ENCODE peak calls at places on chromosome 19, in six cellular contexts. E is GM23338, X is MM.1S, V is neural progenitor cell, J is GM23248, B is OCI-LY7. D is an unnamed sample. For H3K4me1, the result is how much of the 10 kb centered on the place peaks cover.

GRCh38 chr19:47071731-47072130 is 23.3 kb upstream of the TMEM160 start:
- DNase-seq in E (no peak), X (no peak), V (no peak), J (no peak), B (no peak), D (no peak)

GRCh38 chr19:51352783-51353360 is 10.9 kb upstream of the VSIG10L start:
- DNase-seq in E (no peak), X (no peak), V (no peak), J (no peak), B (no peak), D (no peak)

GRCh38 chr19:10612515-10613119 is 12.7 kb upstream of the SLC44A2 start:
- DNase-seq in E (no peak), X (no peak), V (no peak), J (peak), B (no peak), D (no peak)

GRCh38 chr19:39971380-39971841 is 446 bp downstream of the PSMC4 start:
- DNase-seq in E (peak), X (peak), V (peak), J (peak), B (no peak), D (no peak)

GRCh38 chr19:10552596-10553053 is 8.9 kb downstream of the ATG4D start:
- DNase-seq in E (peak), X (no peak), V (no peak), J (peak), B (peak), D (peak)

GRCh38 chr19:39542198-39542597 is 2.2 kb upstream of the EID2 start:
- DNase-seq in E (peak), X (no peak), V (peak), J (no peak), B (peak), D (no peak)

GRCh38 chr19:4183967-4184717 is 1.7 kb downstream of the ANKRD24 start:
- DNase-seq in E (no peak), X (no peak), V (peak), J (peak), B (no peak), D (no peak)

GRCh38 chr19:53008061-53008778 is 5.5 kb upstream of the ERVV-1 start:
- DNase-seq in E (no peak), X (no peak), V (no peak), J (no peak), B (no peak), D (no peak)

GRCh38 chr19:12913871-12914690 is 5.0 kb downstream of the SYCE2 start:
- DNase-seq in E (no peak), X (peak), V (peak), J (peak), B (peak), D (no peak)

GRCh38 chr19:53813996-53814395 is 10.1 kb downstream of the NLRP12 start:
- DNase-seq in E (no peak), X (no peak), V (no peak), J (peak), B (no peak), D (peak)

GRCh38 chr19:39406656-39407393 is at the start of gene ZFP36:
- DNase-seq in E (peak), X (peak), V (peak), J (peak), B (peak), D (peak)

GRCh38 chr19:10961763-10962536 is 1.1 kb downstream of the SMARCA4 start:
- DNase-seq in E (no peak), X (no peak), V (peak), J (peak), B (peak), D (peak)

GRCh38 chr19:29687244-29687896 is 22.1 kb downstream of the PLEKHF1 start:
- DNase-seq in E (no peak), X (no peak), V (no peak), J (peak), B (no peak), D (peak)

GRCh38 chr19:57191141-57192063 is at the start of gene ZNF264:
- DNase-seq in E (peak), X (peak), V (peak), J (peak), B (peak), D (peak)

GRCh38 chr19:57056972-57057371 is 62.8 kb upstream of the USP29 start:
- DNase-seq in E (no peak), X (no peak), V (no peak), J (peak), B (no peak), D (no peak)

GRCh38 chr19:8212212-8212611 is 3.0 kb downstream of the CERS4 start:
- DNase-seq in E (no peak), X (no peak), V (no peak), J (no peak), B (no peak), D (no peak)

GRCh38 chr19:5718579-5719273 is 1.2 kb downstream of the LONP1 start:
- DNase-seq in E (no peak), X (peak), V (no peak), J (peak), B (peak), D (peak)

GRCh38 chr19:6030214-6030507 is 52.2 kb upstream of the RANBP3 start:
- DNase-seq in E (no peak), X (no peak), V (no peak), J (peak), B (no peak), D (peak)

GRCh38 chr19:35908977-35909683 is 1.0 kb upstream of the TYROBP start:
- DNase-seq in E (no peak), X (no peak), V (no peak), J (no peak), B (peak), D (no peak)

GRCh38 chr19:32195706-32196610 is 149.5 kb upstream of the ZNF507 start:
- DNase-seq in E (no peak), X (no peak), V (no peak), J (no peak), B (no peak), D (no peak)

GRCh38 chr19:14405758-14406644 is 13.1 kb downstream of the DDX39A start:
- DNase-seq in E (peak), X (peak), V (peak), J (peak), B (peak), D (peak)

GRCh38 chr19:6056801-6057650 is 53.3 kb downstream of the RFX2 start:
- DNase-seq in E (peak), X (no peak), V (no peak), J (peak), B (no peak), D (peak)

GRCh38 chr19:42512130-42512636 is 16.1 kb downstream of the CEACAM1 start:
- DNase-seq in E (no peak), X (peak), V (no peak), J (no peak), B (no peak), D (no peak)

GRCh38 chr19:24054044-24054935 is 32.7 kb upstream of the ZNF254 start:
- DNase-seq in E (no peak), X (no peak), V (no peak), J (peak), B (no peak), D (peak)

GRCh38 chr19:35000647-35001501 is 751 bp downstream of the GRAMD1A start:
- DNase-seq in E (peak), X (peak), V (peak), J (peak), B (peak), D (peak)

GRCh38 chr19:41570639-41571112 is 5.3 kb upstream of the CEACAM21 start:
- DNase-seq in E (peak), X (peak), V (peak), J (peak), B (peak), D (peak)

GRCh38 chr19:16373539-16373938 is 48.9 kb downstream of the KLF2 start:
- DNase-seq in E (no peak), X (no peak), V (no peak), J (peak), B (no peak), D (no peak)

GRCh38 chr19:12112701-12113100 is 27.4 kb downstream of the ZNF20 start:
- DNase-seq in E (no peak), X (no peak), V (no peak), J (no peak), B (no peak), D (no peak)

GRCh38 chr19:54201172-54201701 is 579 bp downstream of the RPS9 start:
- DNase-seq in E (no peak), X (no peak), V (no peak), J (no peak), B (no peak), D (peak)

GRCh38 chr19:4233282-4233853 is 4.0 kb downstream of the EBI3 start:
- DNase-seq in E (peak), X (peak), V (peak), J (peak), B (peak), D (peak)

GRCh38 chr19:30799854-30800755 is 427.9 kb downstream of the ZNF536 start:
- DNase-seq in E (peak), X (peak), V (peak), J (peak), B (no peak), D (no peak)

GRCh38 chr19:29370276-29370675 is 155.5 kb upstream of the VSTM2B start:
- DNase-seq in E (no peak), X (no peak), V (no peak), J (no peak), B (no peak), D (no peak)

GRCh38 chr19:20367811-20368294 is 197.7 kb downstream of the ZNF737 start:
- DNase-seq in E (peak), X (peak), V (peak), J (no peak), B (peak), D (no peak)

GRCh38 chr19:42057856-42058255 is 12.2 kb downstream of the GRIK5 start:
- DNase-seq in E (no peak), X (no peak), V (no peak), J (no peak), B (no peak), D (no peak)

DNA sequence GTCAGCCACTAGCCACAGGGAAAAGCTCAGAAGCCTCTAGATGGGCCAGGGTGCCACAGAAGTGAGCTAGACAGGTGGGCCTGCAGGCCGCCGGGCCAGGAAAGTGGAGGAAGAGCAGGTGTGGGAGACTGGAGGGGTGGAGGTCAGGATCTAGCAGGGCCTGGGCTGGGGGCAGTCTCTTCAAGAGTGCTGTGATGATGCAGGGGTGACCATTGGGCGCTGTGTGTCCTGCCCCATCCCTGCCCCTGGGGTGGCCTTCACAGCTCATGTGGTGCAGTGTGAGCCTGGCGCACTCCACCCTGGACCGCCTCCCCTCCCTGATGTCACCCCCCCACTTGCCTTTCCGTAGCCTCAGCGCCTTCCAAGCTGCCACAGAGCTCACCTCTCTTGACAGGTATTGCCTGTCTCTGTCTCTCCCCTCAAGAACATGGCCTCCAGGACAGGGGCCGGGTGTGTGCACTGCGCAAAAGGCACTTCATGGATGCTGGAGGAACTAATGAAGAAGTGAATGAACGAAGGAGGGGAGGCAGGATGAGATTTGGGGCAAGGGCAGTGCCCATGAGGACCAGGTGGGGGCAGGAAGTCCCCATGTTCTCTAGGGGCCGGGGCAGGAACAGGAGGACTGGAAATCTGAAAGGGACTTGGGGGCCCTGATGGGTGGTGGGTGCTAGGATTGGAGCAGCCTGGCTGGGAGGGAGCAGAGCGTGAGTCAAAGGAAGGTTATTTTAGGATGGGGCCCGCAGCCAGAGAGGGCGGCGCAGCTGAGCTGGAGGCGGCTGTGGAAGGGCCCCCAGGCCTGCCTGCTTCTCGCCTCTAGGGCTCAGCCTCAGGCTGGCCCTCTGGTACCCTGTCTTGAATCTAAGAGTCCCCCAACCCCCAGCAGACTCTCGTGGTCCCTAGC is 6.6 kb downstream of the SSBP4 start:
- DNase-seq in E (peak), X (no peak), V (no peak), J (peak), B (no peak), D (no peak)
- H3K4me1 ChIP-seq in E (under half), X (under half), V (under half), J (under half), B (half or more), D (under half)

GRCh38 chr19:7188682-7189629 is 105.3 kb downstream of the INSR start:
- DNase-seq in E (no peak), X (no peak), V (no peak), J (no peak), B (no peak), D (no peak)

GRCh38 chr19:7196721-7197168 is 97.5 kb downstream of the INSR start:
- DNase-seq in E (no peak), X (no peak), V (no peak), J (peak), B (no peak), D (no peak)

GRCh38 chr19:7194566-7194965 is 99.6 kb downstream of the INSR start:
- DNase-seq in E (no peak), X (no peak), V (no peak), J (no peak), B (no peak), D (no peak)

GRCh38 chr19:7187605-7188339 is 106.4 kb downstream of the INSR start:
- DNase-seq in E (no peak), X (no peak), V (no peak), J (no peak), B (no peak), D (no peak)

GRCh38 chr19:7191946-7192691 is 102.1 kb downstream of the INSR start:
- DNase-seq in E (no peak), X (peak), V (no peak), J (peak), B (no peak), D (no peak)
- TF ChIP-seq EZH2phosphoT487 in E (no peak), X (no peak), V (no peak), J (no peak), B (no peak), D (no peak)

DNA sequence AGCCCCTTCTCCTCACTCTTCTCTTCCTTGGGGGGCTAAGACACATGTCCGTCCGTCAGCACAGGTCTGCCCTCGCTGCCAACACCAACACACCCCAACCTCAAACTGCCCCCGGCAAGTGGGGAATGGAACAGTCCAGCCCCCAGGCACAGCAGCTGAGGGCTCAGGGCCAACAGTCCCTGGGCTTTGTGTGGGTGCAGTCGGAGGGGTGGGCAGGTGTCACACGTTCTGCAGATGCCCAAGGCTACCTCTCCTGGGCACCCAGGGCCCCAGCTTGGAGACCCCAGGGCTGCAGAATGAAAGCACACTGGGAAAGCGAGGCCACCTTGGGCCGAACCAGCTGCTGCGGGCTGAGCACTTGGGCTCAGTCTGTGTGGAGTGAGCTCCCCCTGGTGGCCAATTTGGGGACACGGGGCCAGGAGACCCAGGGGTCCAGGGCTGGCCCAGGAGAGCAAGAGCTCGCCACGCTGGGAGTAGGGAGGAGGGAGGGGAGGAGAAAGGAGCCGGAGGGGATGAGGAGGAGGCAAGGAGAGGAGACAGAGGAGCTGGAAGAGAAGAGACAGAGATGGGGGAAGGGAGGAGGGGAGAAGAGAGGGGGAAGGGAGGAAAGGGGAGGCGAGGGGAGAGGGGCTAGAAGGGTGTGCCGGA is 14.0 kb upstream of the ATP8B3 start:
- DNase-seq in E (peak), X (peak), V (peak), J (peak), B (peak), D (peak)
- H3K4me3 ChIP-seq in E (no peak), X (no peak), V (no peak), J (no peak), B (no peak), D (no peak)

GRCh38 chr19:45115809-45116615 is 23.0 kb downstream of the PPP1R37 start:
- DNase-seq in E (no peak), X (no peak), V (no peak), J (no peak), B (no peak), D (no peak)
- H3K4me1 ChIP-seq in E (under half), X (under half), V (under half), J (under half), B (under half), D (under half)

DNA sequence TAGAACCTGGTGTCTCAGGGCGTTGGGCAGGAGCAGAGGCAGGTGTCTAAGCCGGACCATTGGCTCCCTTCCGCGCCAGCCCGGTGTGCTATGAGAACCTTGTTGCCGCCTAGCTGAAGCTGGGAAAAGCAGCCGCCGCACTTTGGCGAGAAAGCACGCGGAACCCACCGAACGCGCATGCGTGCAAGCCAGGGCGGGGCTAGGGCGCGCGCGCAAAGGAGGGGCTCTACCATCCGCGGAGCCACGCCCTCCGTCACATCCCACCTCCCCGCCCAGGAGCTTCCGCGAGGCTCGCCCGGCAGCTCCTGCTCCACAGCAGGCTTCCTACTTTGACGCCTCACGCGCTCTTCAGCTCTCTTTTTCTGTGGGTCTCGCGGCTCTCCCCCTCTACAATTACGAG is 51.3 kb downstream of the WDR87 start:
- DNase-seq in E (peak), X (no peak), V (no peak), J (peak), B (no peak), D (no peak)
- TF ChIP-seq EZH2phosphoT487 in E (no peak), X (no peak), V (no peak), J (no peak), B (no peak), D (no peak)

DNA sequence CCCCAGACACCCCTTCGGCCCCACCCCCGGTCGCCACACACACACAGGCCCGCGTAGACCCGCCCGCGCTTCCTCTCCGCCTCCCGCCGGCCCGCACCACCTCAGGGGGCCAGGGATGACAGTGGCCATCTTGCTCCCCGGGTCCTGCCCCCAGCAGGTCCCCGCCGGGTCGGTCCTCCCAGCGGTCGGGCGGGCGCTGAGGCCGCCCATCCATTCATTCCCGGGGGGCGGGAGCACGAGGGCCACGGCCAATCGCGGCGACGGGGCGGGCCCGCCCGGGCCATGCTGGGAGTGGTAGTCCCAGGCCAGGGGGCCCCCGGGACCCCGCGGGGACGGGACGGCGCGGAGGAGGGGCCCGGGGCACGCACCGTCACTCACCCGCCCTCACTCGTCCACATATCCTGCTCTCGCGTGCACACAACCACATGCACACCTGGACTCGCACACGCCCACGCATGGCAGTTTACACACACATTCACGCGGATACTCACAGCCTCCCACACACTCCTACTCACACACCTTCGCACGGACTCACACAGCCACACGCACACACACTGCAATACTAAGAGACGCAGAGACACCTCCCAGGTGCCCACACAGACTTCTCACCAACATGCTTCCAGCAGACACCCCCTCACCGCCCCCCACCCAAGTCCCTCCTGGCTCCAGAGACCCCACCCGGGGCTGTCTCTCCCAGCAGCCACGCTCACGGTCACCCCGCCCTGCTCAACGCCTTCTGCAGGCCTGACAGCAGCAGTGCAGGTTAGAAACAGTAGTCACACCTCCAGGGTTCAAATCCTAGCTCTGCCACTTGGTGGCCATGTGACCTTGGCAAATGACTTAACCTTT is at the start of gene DPF1:
- DNase-seq in E (peak), X (peak), V (peak), J (peak), B (peak), D (peak)
- H3K4me3 ChIP-seq in E (peak), X (peak), V (peak), J (peak), B (peak), D (peak)

GRCh38 chr19:45101796-45102195 is 8.8 kb downstream of the PPP1R37 start:
- DNase-seq in E (no peak), X (no peak), V (no peak), J (no peak), B (no peak), D (no peak)
- H3K4me1 ChIP-seq in E (under half), X (under half), V (under half), J (under half), B (under half), D (under half)

GRCh38 chr19:49560358-49560900 is 19.9 kb downstream of the NOSIP start:
- DNase-seq in E (no peak), X (no peak), V (no peak), J (no peak), B (no peak), D (no peak)
- TF ChIP-seq EZH2phosphoT487 in E (no peak), X (no peak), V (no peak), J (no peak), B (no peak), D (no peak)

GRCh38 chr19:49151339-49152217 is 3.6 kb downstream of the HRC start:
- DNase-seq in E (peak), X (no peak), V (peak), J (peak), B (peak), D (peak)

GRCh38 chr19:49150944-49151243 is 4.3 kb downstream of the HRC start:
- DNase-seq in E (no peak), X (no peak), V (no peak), J (no peak), B (no peak), D (no peak)

GRCh38 chr19:49153167-49153809 is 1.9 kb downstream of the HRC start:
- DNase-seq in E (no peak), X (no peak), V (no peak), J (no peak), B (no peak), D (no peak)

GRCh38 chr19:49150106-49150943 is 4.9 kb downstream of the HRC start:
- DNase-seq in E (peak), X (peak), V (peak), J (peak), B (peak), D (peak)

GRCh38 chr19:49152218-49152550 is 3.0 kb downstream of the HRC start:
- DNase-seq in E (peak), X (no peak), V (no peak), J (no peak), B (no peak), D (no peak)
- H3K4me3 ChIP-seq in E (peak), X (no peak), V (no peak), J (no peak), B (no peak), D (no peak)

D was measured in PC-3.